ENCODE peak calls at places on chromosomes 16 and 17, in five cellular contexts. K, Q, C, A and V are unnamed samples.

GRCh38 chr17:68295086-68295485 is 3.8 kb downstream of the ARSG start:
- DNase-seq in A (no peak), C (no peak), K (no peak), Q (no peak), V (no peak)

GRCh38 chr17:28698253-28698941 is 13.3 kb downstream of the PROCA1 start:
- DNase-seq in C (no peak), K (no peak), A (no peak), Q (no peak), V (no peak)

GRCh38 chr16:73025111-73025505 is 22.8 kb downstream of the ZFHX3 start:
- DNase-seq in K (peak; percentile 58), C (no peak), A (no peak), Q (no peak), V (no peak)

GRCh38 chr16:4698321-4699029 is 5.1 kb downstream of the NUDT16L1 start:
- DNase-seq in K (no peak), Q (no peak), A (no peak), C (no peak), V (no peak)

GRCh38 chr17:58121925-58122324 is 26.3 kb upstream of the OR4D1 start:
- DNase-seq in Q (peak; percentile 44), K (no peak), A (peak; percentile 13), C (no peak), V (peak; percentile 29)

GRCh38 chr17:74567397-74567796 is at the start of gene CD300H:
- DNase-seq in C (no peak), Q (no peak), K (no peak), A (no peak), V (no peak)

GRCh38 chr16:51035711-51036110 is 115.4 kb downstream of the SALL1 start:
- DNase-seq in C (no peak), A (no peak), K (no peak), Q (no peak), V (no peak)

GRCh38 chr16:87065781-87066694 is 251.2 kb downstream of the C16orf95 start:
- DNase-seq in A (no peak), K (peak; percentile 42), C (no peak), Q (no peak), V (no peak)

GRCh38 chr16:88886915-88887521 is 20.6 kb upstream of the PABPN1L start:
- DNase-seq in A (no peak), C (no peak), K (peak; percentile 70), Q (no peak), V (no peak)

GRCh38 chr16:27976990-27977389 is 86.5 kb downstream of the GSG1L start:
- DNase-seq in C (no peak), Q (no peak), A (no peak), K (no peak), V (no peak)

GRCh38 chr17:45273551-45273957 is 11.7 kb upstream of the SPATA32 start:
- DNase-seq in C (no peak), K (no peak), Q (no peak), A (no peak), V (no peak)

GRCh38 chr16:79190542-79190941 is 410.0 kb downstream of the MAF start:
- DNase-seq in K (no peak), Q (no peak), A (no peak), C (no peak), V (no peak)

GRCh38 chr16:7303677-7304200 is 28.9 kb upstream of the RBFOX1 start:
- DNase-seq in K (no peak), A (no peak), C (no peak), Q (no peak), V (no peak)

GRCh38 chr16:1465567-1465915 is 9.3 kb downstream of the CLCN7 start:
- DNase-seq in K (no peak), C (no peak), Q (no peak), A (no peak), V (no peak)

GRCh38 chr17:13067629-13068303 is 49.9 kb upstream of the ELAC2 start:
- DNase-seq in K (no peak), A (no peak), Q (no peak), C (no peak), V (no peak)

GRCh38 chr17:4719684-4720221 is 9.3 kb downstream of the ARRB2 start:
- DNase-seq in Q (no peak), C (no peak), K (peak; percentile 82), A (no peak), V (no peak)

GRCh38 chr16:3998793-3999478 is 117.3 kb downstream of the ADCY9 start:
- DNase-seq in C (no peak), A (no peak), K (no peak), Q (no peak), V (no peak)

GRCh38 chr16:3728424-3729160 is 11.3 kb upstream of the TRAP1 start:
- DNase-seq in A (no peak), Q (no peak), K (no peak), C (no peak), V (no peak)

GRCh38 chr17:78484300-78485159 is 92.7 kb downstream of the DNAH17 start:
- DNase-seq in C (peak; percentile 61), K (no peak), Q (peak; percentile 95), A (no peak), V (peak; percentile 67)

GRCh38 chr17:50035421-50035879 is 20.5 kb upstream of the ITGA3 start:
- DNase-seq in A (no peak), Q (no peak), K (peak; percentile 62), C (no peak), V (no peak)
- TF ChIP-seq CTCF in A (no peak), Q (no peak), K (no peak), C (no peak), V (no peak)

DNA sequence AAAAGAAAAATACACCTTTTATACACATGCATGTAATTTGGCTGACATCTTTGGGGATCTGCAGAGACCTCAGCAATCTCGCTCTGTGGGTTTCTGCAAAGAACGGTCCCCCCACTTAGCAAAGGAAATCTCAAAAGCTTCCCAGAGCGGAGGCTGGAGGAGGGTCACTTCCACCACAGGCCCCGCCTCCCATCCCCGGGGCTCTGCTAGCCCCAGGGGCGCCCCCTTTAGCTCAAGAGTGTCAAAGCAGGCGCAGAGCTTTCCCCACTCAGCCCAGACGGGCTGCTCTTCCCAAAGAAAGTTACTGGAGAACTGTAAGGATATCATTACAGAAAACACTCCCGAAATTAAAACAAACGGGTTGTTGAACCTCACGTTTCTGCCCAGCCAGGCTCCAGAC is 11.4 kb downstream of the SLC13A5 start:
- DNase-seq in C (peak; percentile 82), K (no peak), A (peak; percentile 3), Q (peak; percentile 84), V (peak; percentile 37)
- TF ChIP-seq CTCF in C (peak; percentile 20), K (no peak), A (peak; percentile 60), Q (peak; percentile 38), V (peak; percentile 51)

DNA sequence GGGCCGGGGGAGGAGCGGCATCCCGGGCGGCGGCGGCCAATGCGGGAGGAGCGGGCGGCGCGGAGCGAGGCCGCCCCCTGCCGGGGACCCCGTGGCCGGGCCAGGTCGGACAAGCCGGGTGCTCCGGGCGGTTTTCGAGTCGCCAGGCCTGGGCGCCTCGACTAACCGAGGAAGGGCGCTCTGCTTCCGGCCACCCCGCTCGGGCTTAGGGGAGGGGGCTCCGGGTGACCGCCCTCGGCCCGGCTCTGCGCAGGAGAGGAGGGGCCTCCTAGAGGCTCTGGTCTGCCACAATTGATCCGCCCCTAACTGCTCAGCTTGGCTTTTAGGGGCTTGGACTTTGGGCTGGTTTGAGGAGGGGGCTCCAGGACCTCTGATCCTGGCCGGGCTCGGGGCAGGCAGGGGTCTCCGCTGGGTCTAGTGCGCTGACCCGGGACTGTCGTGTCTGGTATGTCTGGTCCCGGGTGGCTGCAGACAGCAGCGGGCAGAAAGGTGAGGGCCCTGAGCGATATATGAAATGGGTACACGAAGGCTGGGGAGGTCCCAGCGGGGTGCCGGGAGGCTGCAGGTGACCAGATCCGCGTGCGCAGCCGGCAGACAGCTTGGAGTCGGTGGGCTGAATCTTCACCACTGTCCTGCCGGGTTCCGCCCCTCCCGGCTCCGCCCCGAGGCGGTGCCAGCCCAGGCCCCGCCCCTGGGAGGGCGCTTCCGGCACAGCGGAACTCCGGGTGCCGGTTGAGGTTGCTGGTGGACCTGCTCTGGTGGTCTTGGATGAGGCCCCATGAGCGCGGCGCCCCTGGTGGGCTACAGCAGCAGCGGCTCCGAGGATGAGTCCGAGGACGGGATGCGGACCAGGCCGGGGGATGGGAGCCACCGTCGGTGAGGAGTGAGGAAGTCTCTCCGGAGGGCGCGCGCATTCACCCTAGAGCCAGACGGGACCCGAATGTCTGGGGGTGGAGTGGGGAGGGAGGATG is at the start of gene USB1:
- DNase-seq in C (peak; percentile 91), Q (peak; percentile 98), A (peak; percentile 86), K (peak; percentile 90), V (peak; percentile 93)
- TF ChIP-seq CTCF in C (peak; percentile 65), Q (peak; percentile 91), A (peak; percentile 85), K (peak; percentile 39), V (peak; percentile 74)

GRCh38 chr17:6162892-6163291 is 92.7 kb downstream of the WSCD1 start:
- DNase-seq in C (no peak), Q (no peak), K (no peak), A (no peak), V (no peak)
- TF ChIP-seq CTCF in C (no peak), Q (no peak), K (no peak), A (no peak), V (no peak)

GRCh38 chr17:81322271-81323082 is 27.4 kb upstream of the SLC38A10 start:
- DNase-seq in C (no peak), A (no peak), K (no peak), Q (peak; percentile 89), V (peak; percentile 54)
- TF ChIP-seq CTCF in C (no peak), A (peak; percentile 56), K (peak; percentile 17), Q (peak; percentile 44), V (peak; percentile 52)